ENCODE peak calls at places on chromosomes 11 and 22, in five cellular contexts. E is cardiac muscle cell, F is sigmoid colon, N is upper lobe of right lung, V is DND-41. M is an unnamed sample. For H3K4me1, the result is how much of the 10 kb centered on the place peaks cover.

GRCh38 chr22:18033204-18033998 is 9.0 kb upstream of the MICAL3 start:
- DNase-seq in E (peak), F (no peak), N (no peak), V (no peak), M (no peak)

GRCh38 chr11:69636512-69636866 is 4.5 kb upstream of the CCND1 start:
- DNase-seq in E (peak), F (peak), N (peak), V (no peak), M (peak)

GRCh38 chr22:24768537-24769374 is 5.8 kb downstream of the PIWIL3 start:
- DNase-seq in E (peak), F (peak), N (no peak), V (peak), M (peak)

GRCh38 chr11:108927791-108928545 is 263.1 kb downstream of the DDX10 start:
- DNase-seq in E (no peak), F (no peak), N (no peak), V (no peak), M (no peak)

GRCh38 chr11:110565344-110565684 is 135.6 kb downstream of the FDX1 start:
- DNase-seq in E (peak), F (no peak), N (no peak), V (no peak), M (peak)

GRCh38 chr11:1916986-1917522 is 2.4 kb upstream of the TNNT3 start:
- DNase-seq in E (no peak), F (no peak), N (peak), V (no peak), M (no peak)

GRCh38 chr11:67632982-67633755 is 3.4 kb upstream of the NUDT8 start:
- DNase-seq in E (no peak), F (peak), N (no peak), V (no peak), M (peak)

GRCh38 chr11:62806611-62807121 is 1.4 kb upstream of the NXF1 start:
- DNase-seq in E (peak), F (peak), N (no peak), V (no peak), M (peak)

GRCh38 chr11:75925785-75926164 is 110.8 kb downstream of the UVRAG start:
- DNase-seq in E (no peak), F (no peak), N (no peak), V (no peak), M (no peak)

GRCh38 chr11:14905104-14906033 is 13.3 kb upstream of the CYP2R1 start:
- DNase-seq in E (peak), F (peak), N (peak), V (no peak), M (peak)

GRCh38 chr11:77046060-77046501 is 11.9 kb downstream of the B3GNT6 start:
- DNase-seq in E (peak), F (peak), N (peak), V (no peak), M (peak)

GRCh38 chr22:32106930-32107329 is 52.2 kb downstream of the C22orf42 start:
- DNase-seq in E (peak), F (no peak), N (no peak), V (peak), M (peak)

GRCh38 chr22:47605886-47606285 is 843.4 kb downstream of the TBC1D22A start:
- DNase-seq in E (no peak), F (peak), N (peak), V (no peak), M (no peak)

GRCh38 chr11:124875943-124876817 is 10.9 kb downstream of the ROBO3 start:
- DNase-seq in E (peak), F (peak), N (peak), V (no peak), M (peak)

GRCh38 chr11:93921695-93922468 is 71.5 kb upstream of the VSTM5 start:
- DNase-seq in E (peak), F (no peak), N (no peak), V (peak), M (peak)

GRCh38 chr11:113584371-113584770 is 109.2 kb upstream of the DRD2 start:
- DNase-seq in E (no peak), F (no peak), N (no peak), V (no peak), M (no peak)

GRCh38 chr11:67405196-67405567 is 1.3 kb downstream of the TBC1D10C start:
- DNase-seq in E (no peak), F (no peak), N (no peak), V (no peak), M (no peak)

GRCh38 chr11:43927925-43928707 is 14.3 kb upstream of the C11orf96 start:
- DNase-seq in E (no peak), F (no peak), N (no peak), V (no peak), M (no peak)

GRCh38 chr11:61695917-61696316 is 15.7 kb downstream of the DAGLA start:
- DNase-seq in E (peak), F (peak), N (peak), V (peak), M (peak)

GRCh38 chr11:33089776-33090175 is 50.4 kb downstream of the TCP11L1 start:
- DNase-seq in E (peak), F (no peak), N (no peak), V (no peak), M (no peak)

GRCh38 chr11:3866206-3866605 is 10.7 kb downstream of the STIM1 start:
- DNase-seq in E (peak), F (no peak), N (peak), V (no peak), M (no peak)

DNA sequence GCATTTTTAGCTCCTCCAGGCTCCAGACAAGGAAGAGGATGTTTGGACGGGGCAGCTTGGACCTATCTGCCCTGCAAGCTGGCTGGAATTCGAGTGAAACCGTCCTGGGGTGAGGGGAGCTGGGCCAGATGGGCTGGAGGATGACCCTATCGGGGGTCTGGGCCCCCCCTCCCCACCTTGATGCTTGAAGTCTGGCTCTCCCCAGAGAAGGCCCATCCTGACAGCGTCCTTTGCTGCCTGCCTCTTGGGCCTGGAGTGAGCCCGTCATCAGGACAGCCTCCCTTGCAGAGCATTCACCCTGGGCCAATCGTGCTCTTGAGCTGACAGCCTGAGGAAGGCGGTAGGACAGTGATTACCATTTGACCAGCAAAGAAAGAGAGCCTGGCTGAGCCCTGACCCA is 5.3 kb upstream of the PDGFB start:
- DNase-seq in E (no peak), F (no peak), N (no peak), V (no peak), M (no peak)
- H3K4me1 ChIP-seq in E (under half), F (under half), N (under half), V (under half), M (under half)

DNA sequence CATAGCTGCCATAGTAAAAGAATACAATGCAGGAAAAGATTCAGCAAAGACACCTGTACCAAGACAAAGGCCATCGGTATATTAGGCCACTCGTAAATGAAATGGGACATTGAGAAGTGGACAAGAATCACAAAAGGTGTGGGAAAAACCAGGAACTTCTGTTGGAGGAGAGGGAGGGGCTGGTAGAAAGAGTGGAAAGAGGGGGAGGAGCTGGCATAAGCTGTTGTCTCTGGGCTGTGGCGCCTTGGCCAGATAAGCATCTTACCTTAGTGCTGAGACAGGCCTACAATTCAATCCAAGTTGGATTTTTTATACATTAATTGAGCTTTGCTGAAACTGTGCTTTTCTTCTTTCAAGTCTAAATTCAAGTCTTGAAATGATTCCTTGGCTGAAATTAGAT is 37.1 kb downstream of the ZNF202 start:
- DNase-seq in E (no peak), F (no peak), N (no peak), V (no peak), M (no peak)
- H3K4me1 ChIP-seq in E (under half), F (under half), N (under half), V (under half), M (under half)

GRCh38 chr11:111633756-111634362 is 31.6 kb downstream of the SIK2 start:
- DNase-seq in E (peak), F (no peak), N (no peak), V (no peak), M (no peak)

GRCh38 chr11:111634981-111635705 is 32.9 kb downstream of the SIK2 start:
- DNase-seq in E (peak), F (no peak), N (no peak), V (no peak), M (no peak)

GRCh38 chr11:111633248-111633647 is 31.0 kb downstream of the SIK2 start:
- DNase-seq in E (no peak), F (no peak), N (no peak), V (no peak), M (peak)

GRCh38 chr11:111637885-111638284 is 35.6 kb downstream of the SIK2 start:
- DNase-seq in E (no peak), F (no peak), N (no peak), V (no peak), M (no peak)

DNA sequence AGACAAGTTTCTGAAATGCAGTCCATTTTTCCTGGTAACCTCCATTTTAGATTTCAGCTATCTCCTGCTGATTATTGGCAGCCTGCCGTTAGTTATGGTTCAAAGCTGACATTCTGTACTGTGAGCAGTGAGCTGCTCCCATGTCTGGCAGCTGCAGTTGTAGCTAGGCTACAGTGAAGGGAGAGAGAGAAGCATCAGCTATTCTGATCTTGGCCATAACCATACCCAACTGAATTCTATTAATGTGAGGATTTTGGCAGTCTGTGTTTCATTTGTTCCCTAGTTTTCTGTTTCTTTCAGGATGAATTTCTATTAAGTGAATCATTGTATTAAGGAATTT is 33.4 kb downstream of the SIK2 start:
- DNase-seq in E (peak), F (peak), N (no peak), V (no peak), M (no peak)
- H3K4me1 ChIP-seq in E (under half), F (under half), N (under half), V (under half), M (under half)

GRCh38 chr22:44706488-44706887 is 4.5 kb downstream of the PRR5 start:
- DNase-seq in E (no peak), F (no peak), N (no peak), V (no peak), M (no peak)

GRCh38 chr22:44705022-44705297 is 3.0 kb downstream of the PRR5 start:
- DNase-seq in E (no peak), F (no peak), N (no peak), V (no peak), M (no peak)

GRCh38 chr22:44707752-44708151 is 5.7 kb downstream of the PRR5 start:
- DNase-seq in E (no peak), F (no peak), N (no peak), V (no peak), M (no peak)

GRCh38 chr22:44709881-44710400 is 7.9 kb downstream of the PRR5 start:
- DNase-seq in E (no peak), F (no peak), N (no peak), V (no peak), M (no peak)

GRCh38 chr22:44707178-44707577 is 5.2 kb downstream of the PRR5 start:
- DNase-seq in E (no peak), F (no peak), N (no peak), V (no peak), M (no peak)
- H3K4me1 ChIP-seq in E (under half), F (under half), N (under half), V (under half), M (under half)